ENCODE peak calls at places on chromosome 3, in six cellular contexts. M is adrenal gland, T is fibroblast of lung, E is mammary epithelial cell, G is keratinocyte, Q is AG04450. N is an unnamed sample. For H3K27me3, the result is how much of the 10 kb centered on the place peaks cover.

GRCh38 chr3:130699765-130700164 is 46.9 kb downstream of the PIK3R4 start:
- DNase-seq in M (no peak), T (no peak), E (peak), G (no peak), Q (no peak), N (no peak)

GRCh38 chr3:196569003-196569516 is 600 bp downstream of the FBXO45 start:
- DNase-seq in M (peak), T (peak), E (peak), G (no peak), Q (no peak), N (peak)

GRCh38 chr3:153221748-153222162 is 59.7 kb downstream of the RAP2B start:
- DNase-seq in M (peak), T (peak), E (peak), G (peak), Q (peak), N (peak)

GRCh38 chr3:196667056-196667844 is 27.8 kb downstream of the NRROS start:
- DNase-seq in M (no peak), T (no peak), E (no peak), G (no peak), Q (no peak), N (no peak)

GRCh38 chr3:14771593-14772497 is 46.9 kb upstream of the FGD5 start:
- DNase-seq in M (no peak), T (no peak), E (no peak), G (no peak), Q (no peak), N (no peak)

GRCh38 chr3:161212892-161213291 is 8.2 kb upstream of the NMD3 start:
- DNase-seq in M (no peak), T (peak), E (no peak), G (no peak), Q (no peak), N (no peak)

GRCh38 chr3:57733790-57734189 is 22.3 kb upstream of the SLMAP start:
- DNase-seq in M (no peak), T (peak), E (peak), G (no peak), Q (no peak), N (no peak)

GRCh38 chr3:190076601-190077444 is 43.9 kb downstream of the P3H2 start:
- DNase-seq in M (peak), T (peak), E (peak), G (peak), Q (peak), N (peak)

GRCh38 chr3:51970606-51971300 is 3.1 kb downstream of the ABHD14B start:
- DNase-seq in M (peak), T (no peak), E (no peak), G (no peak), Q (no peak), N (no peak)

GRCh38 chr3:196422976-196423781 is 9.0 kb downstream of the UBXN7 start:
- DNase-seq in M (peak), T (peak), E (peak), G (no peak), Q (no peak), N (no peak)

GRCh38 chr3:39063143-39063542 is 11.3 kb downstream of the WDR48 start:
- DNase-seq in M (no peak), T (no peak), E (no peak), G (no peak), Q (no peak), N (no peak)

GRCh38 chr3:173397161-173398110 is at the start of gene NLGN1:
- DNase-seq in M (peak), T (peak), E (peak), G (no peak), Q (peak), N (no peak)

GRCh38 chr3:77686560-77686959 is 646.7 kb downstream of the ROBO2 start:
- DNase-seq in M (no peak), T (no peak), E (no peak), G (no peak), Q (no peak), N (no peak)

GRCh38 chr3:177470200-177470941 is 273.1 kb upstream of the TBL1XR1 start:
- DNase-seq in M (no peak), T (peak), E (no peak), G (no peak), Q (no peak), N (no peak)

GRCh38 chr3:197881601-197882000 is 68.4 kb upstream of the RPL35A start:
- DNase-seq in M (no peak), T (no peak), E (no peak), G (no peak), Q (no peak), N (no peak)

GRCh38 chr3:65146149-65146548 is 458.3 kb upstream of the ADAMTS9 start:
- DNase-seq in M (no peak), T (peak), E (peak), G (peak), Q (no peak), N (no peak)

GRCh38 chr3:132220986-132221385 is 96.2 kb upstream of the ACP3 start:
- DNase-seq in M (no peak), T (no peak), E (no peak), G (no peak), Q (no peak), N (no peak)

GRCh38 chr3:113697192-113698090 is 999 bp upstream of the USF3 start:
- DNase-seq in M (no peak), T (no peak), E (peak), G (no peak), Q (no peak), N (no peak)

GRCh38 chr3:71252466-71252865 is 331.1 kb downstream of the FOXP1 start:
- DNase-seq in M (no peak), T (no peak), E (no peak), G (no peak), Q (no peak), N (no peak)

GRCh38 chr3:184734903-184735630 is 23.2 kb upstream of the MAGEF1 start:
- DNase-seq in M (no peak), T (no peak), E (no peak), G (no peak), Q (no peak), N (peak)

GRCh38 chr3:55185380-55185779 is 257.5 kb upstream of the LRTM1 start:
- DNase-seq in M (no peak), T (peak), E (no peak), G (no peak), Q (no peak), N (no peak)

GRCh38 chr3:141455603-141456327 is 31.1 kb upstream of the RASA2 start:
- DNase-seq in M (no peak), T (no peak), E (no peak), G (no peak), Q (no peak), N (no peak)

GRCh38 chr3:65951836-65952505 is 86.7 kb downstream of the MAGI1 start:
- DNase-seq in M (no peak), T (peak), E (no peak), G (no peak), Q (no peak), N (no peak)

GRCh38 chr3:87268646-87269211 is 7.7 kb downstream of the POU1F1 start:
- DNase-seq in M (no peak), T (no peak), E (no peak), G (no peak), Q (no peak), N (no peak)

GRCh38 chr3:112653881-112654300 is 12.9 kb upstream of the CCDC80 start:
- DNase-seq in M (no peak), T (peak), E (peak), G (no peak), Q (peak), N (no peak)

GRCh38 chr3:157373783-157374182 is 62.9 kb upstream of the PTX3 start:
- DNase-seq in M (no peak), T (peak), E (no peak), G (no peak), Q (no peak), N (no peak)

GRCh38 chr3:185981621-185982020 is 43.8 kb upstream of the TRA2B start:
- DNase-seq in M (no peak), T (no peak), E (no peak), G (no peak), Q (no peak), N (no peak)

GRCh38 chr3:117016359-117016758 is 306.8 kb downstream of the TUSC7 start:
- DNase-seq in M (no peak), T (no peak), E (no peak), G (no peak), Q (no peak), N (no peak)

GRCh38 chr3:150062492-150062891 is 91.8 kb upstream of the PFN2 start:
- DNase-seq in M (no peak), T (peak), E (no peak), G (no peak), Q (no peak), N (no peak)
- H3K4me3 ChIP-seq in M (no peak), T (peak), E (no peak), G (no peak), Q (peak), N (no peak)

GRCh38 chr3:124492824-124493223 is 237.4 kb upstream of the UMPS start:
- DNase-seq in M (peak), T (peak), E (peak), G (peak), Q (peak), N (peak)
- TF ChIP-seq CTCF in M (peak), T (peak), E (peak), G (peak), Q (peak), N (peak)

DNA sequence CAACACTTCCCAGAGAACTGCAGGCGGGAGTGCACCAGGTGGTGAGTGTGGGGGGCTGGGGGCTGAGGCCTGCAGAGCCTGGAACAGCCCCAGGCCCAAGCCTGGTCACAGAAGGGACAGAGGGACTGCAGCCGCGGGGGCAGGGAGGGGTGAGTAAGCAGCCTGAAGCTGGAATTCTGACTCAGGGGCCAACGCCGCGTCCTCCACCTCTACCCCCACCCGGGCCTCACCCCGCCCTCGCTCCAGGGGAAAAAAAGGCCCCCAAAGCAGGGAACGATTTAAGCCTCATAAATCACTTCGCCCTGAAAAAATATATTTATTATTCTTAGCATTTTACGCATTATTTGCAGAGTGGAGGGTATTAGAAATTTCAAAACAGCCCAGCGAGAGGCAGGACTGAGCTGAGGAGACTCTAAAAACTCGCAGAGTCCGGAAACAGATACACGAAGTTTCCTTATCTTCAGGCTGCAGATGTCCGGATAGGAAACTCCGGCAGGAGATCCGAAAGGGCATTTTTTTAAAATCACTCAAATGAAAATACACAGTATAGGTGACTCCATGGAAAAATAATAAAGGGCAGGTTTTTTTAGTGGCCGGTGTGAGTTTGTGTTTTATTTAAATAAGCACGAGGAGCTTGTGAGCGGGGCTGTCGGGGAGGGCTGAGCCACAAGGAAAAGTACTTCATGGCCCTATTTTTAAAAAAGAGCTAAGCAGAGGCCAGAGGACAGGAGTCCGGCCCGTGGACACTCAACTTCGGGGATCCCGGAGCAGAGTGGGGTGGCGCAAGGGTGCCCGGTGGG is 9.9 kb downstream of the GATA2 start:
- DNase-seq in M (peak), T (peak), E (peak), G (no peak), Q (peak), N (no peak)
- H3K27me3 ChIP-seq in M (half or more), T (under half), E (under half), G (half or more), Q (under half), N (under half)

DNA sequence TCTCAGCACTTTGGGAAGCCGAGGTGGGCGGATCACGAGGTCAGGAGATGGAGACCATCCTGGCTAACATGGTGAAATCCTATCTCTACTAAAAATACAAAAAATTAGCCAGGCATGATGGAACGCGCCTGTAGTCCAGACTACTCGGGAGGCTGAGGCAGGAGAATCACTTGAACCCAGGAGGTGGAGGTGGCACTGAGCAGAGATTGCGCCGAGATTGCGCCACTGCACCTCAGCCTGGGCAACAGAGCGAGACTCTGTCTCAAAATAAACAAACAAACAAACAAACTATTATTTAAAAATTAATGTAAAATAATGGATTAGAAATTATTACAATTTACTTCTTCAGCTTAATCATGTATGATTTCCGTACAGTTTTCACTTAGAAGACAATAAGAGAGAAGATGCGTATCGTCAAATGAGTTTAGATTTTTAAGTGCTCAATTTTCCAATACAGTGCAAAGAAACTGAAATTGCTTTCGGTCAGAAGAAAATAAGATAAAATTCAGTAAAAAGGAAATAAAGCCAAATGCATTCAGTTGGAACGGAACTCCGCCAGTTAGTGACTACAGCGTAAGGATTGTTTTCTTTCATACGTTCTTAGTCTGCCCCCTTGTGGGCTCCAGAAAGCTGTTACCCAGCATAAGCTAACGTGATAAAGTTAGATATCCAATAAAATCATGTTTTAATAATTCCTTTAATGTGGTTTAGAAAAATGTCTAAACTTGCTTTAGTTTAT is 24.8 kb downstream of the AADAC start:
- DNase-seq in M (peak), T (peak), E (peak), G (peak), Q (peak), N (no peak)
- H3K4me3 ChIP-seq in M (peak), T (peak), E (no peak), G (no peak), Q (no peak), N (no peak)

GRCh38 chr3:44915702-44916438 is 41.5 kb downstream of the TGM4 start:
- DNase-seq in M (no peak), T (no peak), E (no peak), G (no peak), Q (no peak), N (no peak)
- TF ChIP-seq CTCF in M (no peak), T (no peak), E (no peak), G (no peak), Q (peak), N (no peak)

DNA sequence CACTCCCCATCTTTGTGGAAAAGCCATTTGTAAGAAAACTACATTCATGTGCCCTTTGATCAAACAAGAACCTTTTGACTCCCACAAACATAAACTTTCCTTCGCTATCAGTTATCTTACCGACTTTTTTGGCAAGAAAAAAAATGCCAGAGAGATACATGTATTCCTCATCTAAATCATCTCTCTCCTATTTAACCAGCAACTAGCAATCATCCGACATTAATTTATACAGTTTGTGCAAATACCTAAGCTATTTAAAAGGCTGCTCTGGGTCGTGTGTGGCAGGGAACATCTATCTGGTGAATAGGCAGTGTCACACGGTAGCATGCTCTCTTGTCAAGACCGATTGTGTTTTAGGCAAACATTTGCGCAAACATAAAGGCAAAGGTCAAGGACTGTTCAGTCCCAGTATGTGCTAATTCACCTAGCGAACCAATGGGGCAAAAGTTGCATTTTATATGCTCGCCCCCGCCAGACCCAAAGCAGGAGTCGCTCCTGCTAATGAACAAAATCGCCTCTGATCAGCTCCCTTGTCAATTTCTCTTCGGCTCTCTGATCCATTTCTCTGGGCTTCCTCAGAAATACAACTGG is 37.7 kb downstream of the ZIC4 start:
- DNase-seq in M (no peak), T (no peak), E (no peak), G (no peak), Q (no peak), N (no peak)
- H3K27me3 ChIP-seq in M (half or more), T (half or more), E (half or more), G (half or more), Q (half or more), N (half or more)

GRCh38 chr3:9400626-9401025 is 3.2 kb downstream of the SETD5 start:
- DNase-seq in M (no peak), T (no peak), E (no peak), G (no peak), Q (no peak), N (no peak)

GRCh38 chr3:9403463-9403862 is 6.0 kb downstream of the SETD5 start:
- DNase-seq in M (no peak), T (no peak), E (no peak), G (no peak), Q (no peak), N (no peak)

GRCh38 chr3:9399746-9400145 is 2.3 kb downstream of the SETD5 start:
- DNase-seq in M (peak), T (peak), E (peak), G (no peak), Q (peak), N (peak)

GRCh38 chr3:9402410-9403228 is 5.2 kb downstream of the SETD5 start:
- DNase-seq in M (no peak), T (peak), E (no peak), G (no peak), Q (no peak), N (no peak)

GRCh38 chr3:9401986-9402385 is 4.6 kb downstream of the SETD5 start:
- DNase-seq in M (no peak), T (no peak), E (no peak), G (no peak), Q (no peak), N (no peak)
- H3K4me3 ChIP-seq in M (peak), T (peak), E (no peak), G (peak), Q (peak), N (no peak)